ENCODE peak calls at places on chromosomes 12 and 14, in six cellular contexts. One of them, this sample, is unnamed.

GRCh38 chr14:44846232-44846824 is 115.4 kb downstream of the KLHL28 start:
- DNase-seq in vagina: no peak
- DNase-seq in CD8-positive, alpha-beta T cell: no peak
- DNase-seq in MCF 10A: peak
- DNase-seq in pancreas: peak
- DNase-seq in mesothelial cell of epicardium: no peak
- DNase-seq in this sample: no peak

GRCh38 chr12:34405286-34406227 is 383.3 kb downstream of the ALG10 start:
- DNase-seq in vagina: peak
- DNase-seq in CD8-positive, alpha-beta T cell: peak
- DNase-seq in MCF 10A: no peak
- DNase-seq in pancreas: peak
- DNase-seq in mesothelial cell of epicardium: peak
- DNase-seq in this sample: peak

GRCh38 chr14:30610719-30611388 is 11.3 kb upstream of the SCFD1 start:
- DNase-seq in vagina: no peak
- DNase-seq in CD8-positive, alpha-beta T cell: no peak
- DNase-seq in MCF 10A: peak
- DNase-seq in pancreas: peak
- DNase-seq in mesothelial cell of epicardium: no peak
- DNase-seq in this sample: no peak

GRCh38 chr12:3361156-3361555 is 129.8 kb upstream of the PRMT8 start:
- DNase-seq in vagina: no peak
- DNase-seq in CD8-positive, alpha-beta T cell: peak
- DNase-seq in MCF 10A: no peak
- DNase-seq in pancreas: no peak
- DNase-seq in mesothelial cell of epicardium: no peak
- DNase-seq in this sample: no peak

GRCh38 chr14:95123895-95124579 is 33.3 kb downstream of the DICER1 start:
- DNase-seq in vagina: no peak
- DNase-seq in CD8-positive, alpha-beta T cell: no peak
- DNase-seq in MCF 10A: no peak
- DNase-seq in pancreas: no peak
- DNase-seq in mesothelial cell of epicardium: no peak
- DNase-seq in this sample: no peak

GRCh38 chr14:55136868-55137785 is 8.1 kb downstream of the LGALS3 start:
- DNase-seq in vagina: no peak
- DNase-seq in CD8-positive, alpha-beta T cell: no peak
- DNase-seq in MCF 10A: peak
- DNase-seq in pancreas: peak
- DNase-seq in mesothelial cell of epicardium: no peak
- DNase-seq in this sample: no peak

GRCh38 chr14:103391048-103391447 is 5.8 kb downstream of the MARK3 start:
- DNase-seq in vagina: no peak
- DNase-seq in CD8-positive, alpha-beta T cell: peak
- DNase-seq in MCF 10A: peak
- DNase-seq in pancreas: no peak
- DNase-seq in mesothelial cell of epicardium: no peak
- DNase-seq in this sample: no peak

GRCh38 chr12:94182971-94183701 is 34.8 kb downstream of the PLXNC1 start:
- DNase-seq in vagina: no peak
- DNase-seq in CD8-positive, alpha-beta T cell: no peak
- DNase-seq in MCF 10A: no peak
- DNase-seq in pancreas: no peak
- DNase-seq in mesothelial cell of epicardium: no peak
- DNase-seq in this sample: no peak

GRCh38 chr12:130791699-130792098 is 47.4 kb downstream of the STX2 start:
- DNase-seq in vagina: no peak
- DNase-seq in CD8-positive, alpha-beta T cell: no peak
- DNase-seq in MCF 10A: no peak
- DNase-seq in pancreas: no peak
- DNase-seq in mesothelial cell of epicardium: no peak
- DNase-seq in this sample: no peak

GRCh38 chr12:63220921-63221320 is 69.9 kb upstream of the AVPR1A start:
- DNase-seq in vagina: no peak
- DNase-seq in CD8-positive, alpha-beta T cell: no peak
- DNase-seq in MCF 10A: peak
- DNase-seq in pancreas: no peak
- DNase-seq in mesothelial cell of epicardium: no peak
- DNase-seq in this sample: no peak

GRCh38 chr14:40842816-40843215 is 763.9 kb upstream of the LRFN5 start:
- DNase-seq in vagina: no peak
- DNase-seq in CD8-positive, alpha-beta T cell: no peak
- DNase-seq in MCF 10A: no peak
- DNase-seq in pancreas: no peak
- DNase-seq in mesothelial cell of epicardium: no peak
- DNase-seq in this sample: no peak

GRCh38 chr14:62213516-62213915 is 451.3 kb downstream of the SNAPC1 start:
- DNase-seq in vagina: no peak
- DNase-seq in CD8-positive, alpha-beta T cell: no peak
- DNase-seq in MCF 10A: peak
- DNase-seq in pancreas: no peak
- DNase-seq in mesothelial cell of epicardium: no peak
- DNase-seq in this sample: no peak

GRCh38 chr12:131853832-131854797 is 25.9 kb downstream of the MMP17 start:
- DNase-seq in vagina: no peak
- DNase-seq in CD8-positive, alpha-beta T cell: no peak
- DNase-seq in MCF 10A: no peak
- DNase-seq in pancreas: no peak
- DNase-seq in mesothelial cell of epicardium: no peak
- DNase-seq in this sample: no peak

GRCh38 chr14:93976477-93977057 is at the start of gene ASB2:
- DNase-seq in vagina: no peak
- DNase-seq in CD8-positive, alpha-beta T cell: no peak
- DNase-seq in MCF 10A: no peak
- DNase-seq in pancreas: no peak
- DNase-seq in mesothelial cell of epicardium: no peak
- DNase-seq in this sample: no peak

GRCh38 chr14:21160061-21160610 is 4.3 kb upstream of the OR5AU1 start:
- DNase-seq in vagina: no peak
- DNase-seq in CD8-positive, alpha-beta T cell: no peak
- DNase-seq in MCF 10A: no peak
- DNase-seq in pancreas: no peak
- DNase-seq in mesothelial cell of epicardium: no peak
- DNase-seq in this sample: no peak

GRCh38 chr12:87981495-87981894 is 47.7 kb downstream of the C12orf50 start:
- DNase-seq in vagina: no peak
- DNase-seq in CD8-positive, alpha-beta T cell: no peak
- DNase-seq in MCF 10A: no peak
- DNase-seq in pancreas: no peak
- DNase-seq in mesothelial cell of epicardium: no peak
- DNase-seq in this sample: no peak

GRCh38 chr12:131929530-131930456 is 717 bp downstream of the PUS1 start:
- DNase-seq in vagina: no peak
- DNase-seq in CD8-positive, alpha-beta T cell: peak
- DNase-seq in MCF 10A: no peak
- DNase-seq in pancreas: no peak
- DNase-seq in mesothelial cell of epicardium: no peak
- DNase-seq in this sample: no peak

GRCh38 chr12:124445121-124445718 is 122.2 kb downstream of the NCOR2 start:
- DNase-seq in vagina: no peak
- DNase-seq in CD8-positive, alpha-beta T cell: no peak
- DNase-seq in MCF 10A: no peak
- DNase-seq in pancreas: no peak
- DNase-seq in mesothelial cell of epicardium: no peak
- DNase-seq in this sample: no peak
- TF ChIP-seq CTCF in vagina: no peak
- TF ChIP-seq CTCF in CD8-positive, alpha-beta T cell: no peak
- TF ChIP-seq CTCF in MCF 10A: no peak
- TF ChIP-seq CTCF in pancreas: no peak
- TF ChIP-seq CTCF in mesothelial cell of epicardium: no peak
- TF ChIP-seq CTCF in this sample: peak

DNA sequence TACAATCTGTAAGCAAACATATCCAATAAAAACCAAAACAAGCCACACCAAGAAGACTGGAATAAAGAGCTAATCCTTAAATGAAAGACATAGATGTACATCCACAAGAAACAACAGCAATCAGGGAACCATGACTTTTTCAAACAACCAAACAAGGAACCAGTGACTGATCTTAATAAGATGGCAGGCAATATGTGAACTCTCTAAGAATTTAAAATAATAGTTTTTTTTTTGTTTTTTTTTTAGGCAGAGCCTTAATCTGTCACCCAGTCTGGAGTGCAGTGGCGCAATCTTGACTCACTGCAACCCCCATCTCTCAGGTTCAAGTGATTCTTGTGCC is 52.9 kb upstream of the CAPRIN2 start:
- DNase-seq in vagina: no peak
- DNase-seq in CD8-positive, alpha-beta T cell: no peak
- DNase-seq in MCF 10A: no peak
- DNase-seq in pancreas: no peak
- DNase-seq in mesothelial cell of epicardium: no peak
- DNase-seq in this sample: no peak
- TF ChIP-seq CTCF in vagina: no peak
- TF ChIP-seq CTCF in CD8-positive, alpha-beta T cell: no peak
- TF ChIP-seq CTCF in MCF 10A: no peak
- TF ChIP-seq CTCF in pancreas: no peak
- TF ChIP-seq CTCF in mesothelial cell of epicardium: no peak
- TF ChIP-seq CTCF in this sample: peak

GRCh38 chr14:104968541-104969401 is 9.4 kb downstream of the AHNAK2 start:
- DNase-seq in vagina: no peak
- DNase-seq in CD8-positive, alpha-beta T cell: no peak
- DNase-seq in MCF 10A: peak
- DNase-seq in pancreas: no peak
- DNase-seq in mesothelial cell of epicardium: no peak
- DNase-seq in this sample: no peak
- TF ChIP-seq CTCF in vagina: no peak
- TF ChIP-seq CTCF in CD8-positive, alpha-beta T cell: no peak
- TF ChIP-seq CTCF in MCF 10A: peak
- TF ChIP-seq CTCF in pancreas: no peak
- TF ChIP-seq CTCF in mesothelial cell of epicardium: no peak
- TF ChIP-seq CTCF in this sample: no peak

DNA sequence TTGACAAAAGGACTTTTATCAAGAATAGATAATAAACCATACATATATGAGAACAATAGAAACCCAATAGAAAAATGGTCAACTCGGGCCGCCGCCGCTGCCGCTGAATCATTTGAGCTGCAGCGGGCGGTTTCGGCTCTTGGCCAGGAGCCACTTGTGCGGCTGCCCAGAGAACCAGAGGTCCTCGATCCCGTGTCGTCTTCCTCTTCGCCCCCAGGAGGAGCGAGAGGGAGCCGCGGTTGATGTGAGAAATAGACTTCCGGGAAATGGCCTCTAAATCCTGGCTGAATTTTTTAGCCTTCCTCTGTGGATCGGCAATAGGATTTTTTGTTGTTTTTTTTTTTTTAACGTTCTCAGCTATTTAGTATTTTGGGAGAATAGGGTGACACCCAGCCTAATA is 44.8 kb downstream of the CPSF6 start:
- DNase-seq in vagina: no peak
- DNase-seq in CD8-positive, alpha-beta T cell: no peak
- DNase-seq in MCF 10A: peak
- DNase-seq in pancreas: peak
- DNase-seq in mesothelial cell of epicardium: peak
- DNase-seq in this sample: no peak
- TF ChIP-seq CTCF in vagina: peak
- TF ChIP-seq CTCF in CD8-positive, alpha-beta T cell: no peak
- TF ChIP-seq CTCF in MCF 10A: no peak
- TF ChIP-seq CTCF in pancreas: no peak
- TF ChIP-seq CTCF in mesothelial cell of epicardium: no peak
- TF ChIP-seq CTCF in this sample: peak

GRCh38 chr14:54001189-54001878 is 44.7 kb upstream of the BMP4 start:
- DNase-seq in vagina: no peak
- DNase-seq in CD8-positive, alpha-beta T cell: no peak
- DNase-seq in MCF 10A: peak
- DNase-seq in pancreas: no peak
- DNase-seq in mesothelial cell of epicardium: no peak
- DNase-seq in this sample: no peak
- TF ChIP-seq CTCF in vagina: no peak
- TF ChIP-seq CTCF in CD8-positive, alpha-beta T cell: no peak
- TF ChIP-seq CTCF in MCF 10A: no peak
- TF ChIP-seq CTCF in pancreas: no peak
- TF ChIP-seq CTCF in mesothelial cell of epicardium: no peak
- TF ChIP-seq CTCF in this sample: peak

GRCh38 chr12:103751171-103751570 is 89.9 kb downstream of the NT5DC3 start:
- DNase-seq in vagina: no peak
- DNase-seq in CD8-positive, alpha-beta T cell: no peak
- DNase-seq in MCF 10A: no peak
- DNase-seq in pancreas: no peak
- DNase-seq in mesothelial cell of epicardium: no peak
- DNase-seq in this sample: no peak
- TF ChIP-seq CTCF in vagina: no peak
- TF ChIP-seq CTCF in CD8-positive, alpha-beta T cell: no peak
- TF ChIP-seq CTCF in MCF 10A: no peak
- TF ChIP-seq CTCF in pancreas: no peak
- TF ChIP-seq CTCF in mesothelial cell of epicardium: no peak
- TF ChIP-seq CTCF in this sample: peak

DNA sequence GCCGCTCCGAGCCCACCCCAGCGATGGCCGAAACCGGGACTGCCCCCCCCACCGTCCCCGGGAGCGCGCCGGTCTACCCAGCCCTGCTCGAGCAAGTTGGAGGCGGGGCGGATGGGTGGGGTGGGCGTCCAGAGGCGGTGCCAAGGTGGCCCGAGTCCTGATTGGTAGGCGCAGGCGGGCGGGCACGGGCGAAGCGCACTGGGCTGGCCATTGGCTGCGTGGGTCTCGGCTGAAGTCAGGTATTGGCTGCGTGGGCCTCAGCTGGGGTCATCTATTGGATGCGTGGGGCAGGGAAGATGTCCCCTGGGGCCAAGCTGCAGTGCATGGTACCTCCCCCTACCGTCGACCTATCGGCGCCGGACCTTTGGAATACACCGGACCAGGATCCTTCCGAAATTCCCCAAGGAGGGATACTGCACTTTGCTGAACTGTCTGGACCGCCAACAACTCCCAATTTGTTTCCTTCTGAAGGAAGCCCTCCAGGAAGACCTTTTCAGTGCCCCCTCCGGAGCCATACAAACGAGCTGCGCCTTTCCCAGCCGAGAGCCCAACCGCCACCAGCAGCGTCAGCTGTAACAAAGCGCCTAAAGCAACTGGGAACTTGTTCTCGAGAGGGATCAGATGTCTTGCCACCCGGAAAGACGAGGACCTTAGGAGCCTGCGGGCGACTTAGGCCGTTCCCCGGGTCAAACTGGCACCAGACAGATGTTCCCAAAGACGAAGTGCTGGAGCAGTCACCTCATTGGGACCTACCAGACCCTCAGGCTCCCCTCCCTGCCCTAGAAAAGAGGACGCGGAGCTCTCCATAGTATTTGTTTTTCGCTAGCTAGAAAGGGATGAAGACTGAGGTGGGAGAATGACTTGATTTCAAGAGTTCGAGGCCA is at the start of gene HOMEZ:
- DNase-seq in vagina: peak
- DNase-seq in CD8-positive, alpha-beta T cell: peak
- DNase-seq in MCF 10A: peak
- DNase-seq in pancreas: peak
- DNase-seq in mesothelial cell of epicardium: peak
- DNase-seq in this sample: peak
- TF ChIP-seq CTCF in vagina: no peak
- TF ChIP-seq CTCF in CD8-positive, alpha-beta T cell: no peak
- TF ChIP-seq CTCF in MCF 10A: no peak
- TF ChIP-seq CTCF in pancreas: no peak
- TF ChIP-seq CTCF in mesothelial cell of epicardium: no peak
- TF ChIP-seq CTCF in this sample: no peak

This sample was measured in type B pancreatic cell.